ENCODE peak calls at places on chromosome 18, in eight cellular contexts. W is progenitor cell of endocrine pancreas; B is mesenchymal stem cell; T is stimulated activated CD4-positive, alpha-beta T cell treated with anti-CD3 and anti-CD28 coated beads, Interleukin-12 subunit alpha, Interleukin-12 subunit beta, amount 100 ng/mL, for 4 hours; K is dorsolateral prefrontal cortex; D is stimulated activated CD8-positive, alpha-beta memory T cell treated with anti-CD3 and anti-CD28 coated beads, Interleukin-15, amount 100 ng/mL, for 48 hours; Z is CD4-positive, alpha-beta memory T cell; A is NCI-H1417. N is an unnamed sample.

GRCh38 chr18:59907172-59907571 is 7.4 kb downstream of the PMAIP1 start:
- DNase-seq in A (no peak), T (no peak), D (no peak), B (peak; percentile 60), W (no peak), Z (no peak), K (no peak), N (no peak)

GRCh38 chr18:40338284-40338683 is 1616.8 kb upstream of the PIK3C3 start:
- DNase-seq in A (no peak), T (no peak), Z (no peak), D (no peak), W (no peak), K (no peak), B (no peak), N (no peak)

GRCh38 chr18:22551536-22552151 is 133.9 kb upstream of the CTAGE1 start:
- DNase-seq in D (no peak), Z (no peak), A (no peak), W (no peak), B (peak; percentile 86), K (no peak), T (no peak), N (no peak)

GRCh38 chr18:36411745-36412168 is 114.2 kb downstream of the FHOD3 start:
- DNase-seq in W (no peak), T (no peak), K (no peak), B (peak; percentile 10), A (peak; percentile 1), D (no peak), Z (no peak), N (no peak)

GRCh38 chr18:62396967-62397366 is 71.9 kb downstream of the TNFRSF11A start:
- DNase-seq in D (no peak), A (no peak), Z (no peak), K (no peak), T (no peak), B (no peak), W (no peak), N (no peak)

GRCh38 chr18:9571546-9571945 is 42.8 kb downstream of the PPP4R1 start:
- DNase-seq in K (no peak), D (no peak), Z (no peak), W (no peak), B (no peak), A (no peak), T (no peak), N (no peak)

GRCh38 chr18:77131652-77132368 is 773 bp downstream of the MBP start:
- DNase-seq in Z (no peak), T (peak; percentile 35), D (no peak), B (peak; percentile 45), K (no peak), W (peak; percentile 60), A (peak; percentile 36), N (peak; percentile 53)

GRCh38 chr18:80239830-80240229 is 7.5 kb downstream of the PARD6G start:
- DNase-seq in K (no peak), B (no peak), T (no peak), A (no peak), W (no peak), D (no peak), Z (no peak), N (no peak)

GRCh38 chr18:64791211-64791610 is 642.3 kb upstream of the LINC00305 start:
- DNase-seq in K (no peak), Z (no peak), B (peak; percentile 14), A (no peak), D (no peak), T (no peak), W (no peak), N (no peak)